ENCODE peak calls at places on chromosomes 5 and 9, in five cellular contexts. L is mammary epithelial cell; K is heart left ventricle; N is CD4-positive, CD25-positive, alpha-beta regulatory T cell; A is mesendoderm. S is an unnamed sample.

GRCh38 chr5:164235176-164235914 is 729.9 kb downstream of the MAT2B start:
- DNase-seq in N (no peak), L (no peak), K (no peak), A (no peak), S (no peak)

GRCh38 chr5:2262620-2263019 is 379.9 kb upstream of the IRX4 start:
- DNase-seq in L (no peak), N (no peak), A (no peak), K (no peak), S (no peak)

GRCh38 chr5:124746252-124746915 is at the start of gene ZNF608:
- DNase-seq in L (peak), K (no peak), N (no peak), A (peak), S (no peak)

GRCh38 chr9:127742435-127743088 is 7.5 kb upstream of the TOR2A start:
- DNase-seq in N (no peak), K (no peak), A (peak), L (peak), S (no peak)

GRCh38 chr5:87120518-87121314 is 147.0 kb upstream of the RASA1 start:
- DNase-seq in K (no peak), L (peak), A (no peak), N (peak), S (no peak)

GRCh38 chr5:35202319-35203111 is 27.8 kb downstream of the PRLR start:
- DNase-seq in N (peak), L (no peak), A (peak), K (peak), S (peak)

GRCh38 chr5:11166906-11167305 is 405.9 kb upstream of the DAP start:
- DNase-seq in N (no peak), K (no peak), L (no peak), A (no peak), S (no peak)

GRCh38 chr5:139852696-139853095 is 57.1 kb downstream of the PSD2 start:
- DNase-seq in L (no peak), A (no peak), N (no peak), K (no peak), S (no peak)

GRCh38 chr5:17665836-17666235 is 31.6 kb downstream of the TAF11L14 start:
- DNase-seq in N (no peak), L (no peak), K (no peak), A (no peak), S (no peak)
- H3K4me3 ChIP-seq in N (no peak), L (no peak), K (no peak), A (no peak), S (no peak)

GRCh38 chr9:12859704-12860251 is 85.0 kb downstream of the LURAP1L start:
- DNase-seq in K (no peak), A (no peak), L (peak), N (no peak), S (no peak)
- H3K4me3 ChIP-seq in K (no peak), A (no peak), L (peak), N (no peak), S (no peak)

GRCh38 chr5:170337055-170337454 is 39.5 kb upstream of the LCP2 start:
- DNase-seq in L (no peak), N (no peak), A (no peak), K (no peak), S (no peak)

GRCh38 chr5:170338272-170338671 is 40.7 kb upstream of the LCP2 start:
- DNase-seq in A (no peak), L (no peak), N (no peak), K (no peak), S (no peak)

GRCh38 chr5:170333161-170333909 is 35.8 kb upstream of the LCP2 start:
- DNase-seq in A (peak), L (peak), N (peak), K (no peak), S (peak)

GRCh38 chr5:170338933-170339779 is 41.6 kb upstream of the LCP2 start:
- DNase-seq in N (peak), A (peak), L (no peak), K (no peak), S (peak)

DNA sequence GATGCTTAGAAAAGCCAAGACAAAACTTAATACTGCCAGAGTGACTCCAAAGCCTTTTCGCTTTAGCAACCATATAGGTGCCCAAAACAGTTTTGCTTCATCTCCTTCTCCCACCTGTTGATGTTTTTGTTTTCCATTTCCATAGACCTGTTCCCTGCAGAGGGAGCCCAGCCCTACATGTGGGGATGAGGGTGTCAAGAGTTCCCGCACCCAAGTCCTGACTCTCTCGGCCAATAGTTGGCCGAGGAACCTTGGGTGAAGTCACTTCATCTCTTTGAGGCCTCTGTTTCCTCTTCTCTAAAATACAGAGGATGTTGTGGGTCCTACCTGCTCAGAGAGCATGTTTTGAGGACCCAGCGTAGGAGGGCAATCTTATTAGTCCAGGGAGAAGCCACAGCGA is 38.5 kb upstream of the LCP2 start:
- DNase-seq in A (no peak), N (peak), L (no peak), K (no peak), S (no peak)
- H3K4me3 ChIP-seq in A (no peak), N (peak), L (no peak), K (no peak), S (peak)

GRCh38 chr9:131892162-131892707 is 152.4 kb upstream of the RAPGEF1 start:
- DNase-seq in A (no peak), L (no peak), K (no peak), N (no peak), S (no peak)
- H3K4me3 ChIP-seq in A (no peak), L (no peak), K (no peak), N (no peak), S (no peak)

GRCh38 chr5:88883566-88884434 is 816 bp upstream of the MEF2C start:
- DNase-seq in L (peak), A (peak), K (peak), N (peak), S (no peak)
- H3K4me3 ChIP-seq in L (peak), A (peak), K (peak), N (peak), S (peak)

GRCh38 chr9:121301881-121302286 is 33.9 kb downstream of the GSN start:
- DNase-seq in K (no peak), N (no peak), L (no peak), A (no peak), S (no peak)
- H3K4me3 ChIP-seq in K (peak), N (no peak), L (no peak), A (no peak), S (no peak)

DNA sequence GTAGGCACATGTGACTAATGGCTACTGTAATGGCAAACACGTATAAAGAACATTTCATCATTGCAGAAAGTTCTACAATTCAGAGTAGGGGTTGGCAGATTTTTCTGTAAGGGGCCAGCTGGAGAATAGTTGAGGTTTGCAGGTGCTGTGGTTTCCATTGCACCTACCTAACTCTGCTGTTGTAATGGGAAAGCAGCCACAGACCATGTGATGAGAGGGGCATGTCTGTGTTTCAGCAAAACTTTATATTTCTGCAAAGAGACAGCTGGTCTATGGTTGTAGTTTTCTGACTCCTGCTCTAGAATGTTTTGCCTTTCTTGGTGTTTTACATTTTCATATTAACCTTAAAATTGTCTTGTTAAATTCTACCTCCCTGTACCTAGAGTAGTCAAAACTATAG is 44.2 kb downstream of the NUP214 start:
- DNase-seq in L (no peak), K (no peak), N (no peak), A (no peak), S (no peak)
- H3K4me3 ChIP-seq in L (no peak), K (no peak), N (no peak), A (no peak), S (no peak)

GRCh38 chr5:132413567-132413966 is 44.1 kb downstream of the SLC22A5 start:
- DNase-seq in A (no peak), N (peak), K (no peak), L (no peak), S (no peak)
- H3K4me3 ChIP-seq in A (no peak), N (peak), K (no peak), L (no peak), S (peak)